ENCODE peak calls at places on chromosomes 2 and 18, in ten cellular contexts. Q is spleen; H is GM10248; U is GM20000; S is CD8-positive, alpha-beta T cell; P is H9; Z is adrenal gland; L is Caco-2; W is A549; K is Calu3. O is an unnamed sample.

GRCh38 chr18:63677490-63678225 is 16.0 kb upstream of the SERPINB3 start:
- DNase-seq in Q (no peak), H (no peak), U (no peak), S (no peak), P (no peak), Z (no peak), L (no peak), W (no peak), K (no peak), O (no peak)

GRCh38 chr2:71678874-71679273 is 225.5 kb downstream of the DYSF start:
- DNase-seq in Q (no peak), H (no peak), U (no peak), S (no peak), P (no peak), Z (no peak), L (no peak), W (no peak), K (no peak), O (no peak)

GRCh38 chr2:161952722-161953322 is 121.2 kb downstream of the DPP4 start:
- DNase-seq in Q (no peak), H (no peak), U (no peak), S (no peak), P (no peak), Z (no peak), L (no peak), W (no peak), K (no peak), O (no peak)

GRCh38 chr2:42906115-42906556 is 113.8 kb upstream of the HAAO start:
- DNase-seq in Q (no peak), H (no peak), U (no peak), S (no peak), P (no peak), Z (no peak), L (no peak), W (no peak), K (no peak), O (no peak)

GRCh38 chr18:49055787-49056186 is 105.0 kb upstream of the SMAD7 start:
- DNase-seq in Q (peak; percentile 92), H (peak; percentile 72), U (peak; percentile 57), S (peak; percentile 20), P (no peak), Z (peak; percentile 45), L (no peak), W (no peak), K (no peak), O (no peak)

GRCh38 chr2:1132328-1132964 is 181.8 kb downstream of the SNTG2 start:
- DNase-seq in Q (no peak), H (no peak), U (no peak), S (no peak), P (no peak), Z (no peak), L (no peak), W (no peak), K (no peak), O (no peak)

GRCh38 chr18:3060667-3061580 is 48.0 kb upstream of the LPIN2 start:
- DNase-seq in Q (no peak), H (peak; percentile 49), U (peak; percentile 41), S (no peak), P (no peak), Z (peak; percentile 45), L (no peak), W (no peak), K (no peak), O (no peak)

GRCh38 chr2:29920130-29920577 is 1.2 kb downstream of the ALK start:
- DNase-seq in Q (peak; percentile 74), H (peak; percentile 54), U (peak; percentile 60), S (peak; percentile 20), P (peak; percentile 90), Z (peak; percentile 64), L (peak; percentile 44), W (peak; percentile 16), K (no peak), O (no peak)

GRCh38 chr2:66753247-66754019 is 318.5 kb downstream of the MEIS1 start:
- DNase-seq in Q (no peak), H (no peak), U (no peak), S (no peak), P (no peak), Z (no peak), L (no peak), W (no peak), K (no peak), O (no peak)

GRCh38 chr2:241412144-241412543 is 56.1 kb downstream of the FARP2 start:
- DNase-seq in Q (no peak), H (no peak), U (no peak), S (no peak), P (no peak), Z (no peak), L (no peak), W (no peak), K (no peak), O (peak; percentile 75)

GRCh38 chr18:47737198-47737830 is 193.1 kb downstream of the SMAD2 start:
- DNase-seq in Q (no peak), H (no peak), U (no peak), S (no peak), P (no peak), Z (peak; percentile 6), L (no peak), W (no peak), K (no peak), O (no peak)

GRCh38 chr2:7111626-7112025 is 194.4 kb downstream of the RNF144A start:
- DNase-seq in Q (no peak), H (no peak), U (no peak), S (no peak), P (no peak), Z (no peak), L (no peak), W (no peak), K (no peak), O (no peak)

DNA sequence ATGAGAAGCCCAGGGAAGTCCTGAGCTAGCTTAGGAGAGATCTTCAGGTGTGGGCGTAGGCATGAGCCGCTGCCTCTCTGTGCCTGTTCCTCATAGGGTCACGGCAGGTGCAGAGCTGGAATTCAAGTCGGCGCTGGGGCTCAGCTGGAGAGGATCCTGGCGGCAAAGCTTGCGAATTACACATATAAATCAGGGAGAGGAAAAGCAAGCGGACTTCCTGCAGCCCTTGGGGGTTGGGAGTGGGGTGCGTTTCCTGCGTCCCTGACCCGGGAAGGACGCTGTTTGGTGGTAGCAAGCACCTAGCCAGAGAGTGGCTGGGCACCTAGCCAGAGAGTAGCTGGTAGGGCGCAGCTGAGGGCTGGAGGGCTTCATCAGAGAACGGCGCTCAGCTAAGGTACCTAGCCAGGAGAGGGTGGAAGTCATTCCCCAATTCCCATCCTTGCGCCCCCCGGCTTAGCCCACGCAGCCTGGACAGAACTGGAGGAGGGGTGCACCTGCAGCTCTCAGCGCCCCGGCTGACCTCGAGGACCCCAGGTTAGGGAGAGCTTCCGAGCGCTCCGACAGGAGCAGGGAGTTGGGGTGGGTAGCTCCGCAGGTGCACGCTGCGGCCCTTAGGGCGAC is 459 bp upstream of the EFR3B start:
- DNase-seq in Q (peak; percentile 89), H (no peak), U (peak; percentile 37), S (no peak), P (peak; percentile 89), Z (peak; percentile 71), L (peak; percentile 87), W (peak; percentile 92), K (peak; percentile 74), O (peak; percentile 53)
- TF ChIP-seq CTCF in Q (no peak), H (no peak), U (no peak), S (no peak), P (peak; percentile 59), Z (peak; percentile 19), L (peak; percentile 46), W (peak; percentile 15), K (no peak), O (no peak)

DNA sequence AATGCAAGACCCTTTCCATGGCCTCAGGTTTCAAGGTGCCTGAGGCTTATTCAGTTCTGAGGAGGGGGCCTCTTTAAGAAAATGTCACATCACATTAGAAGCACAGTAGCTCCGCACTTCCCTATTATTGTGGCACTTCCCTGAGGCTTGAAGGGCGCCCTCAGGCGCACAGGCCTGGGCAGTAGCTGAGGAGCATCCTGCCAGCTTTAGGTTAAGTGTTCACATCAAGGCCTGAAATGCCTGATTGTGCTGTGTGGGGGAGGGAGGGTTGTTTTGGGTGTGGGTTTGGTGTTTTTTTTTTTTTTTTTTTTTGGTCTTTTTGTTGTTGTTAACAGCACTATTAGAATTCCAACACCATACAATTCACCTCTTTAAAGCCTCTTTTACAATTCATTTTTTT is 107.9 kb downstream of the CABLES1 start:
- DNase-seq in Q (no peak), H (no peak), U (no peak), S (no peak), P (peak; percentile 62), Z (no peak), L (no peak), W (no peak), K (no peak), O (no peak)
- TF ChIP-seq CTCF in Q (no peak), H (no peak), U (peak; percentile 39), S (no peak), P (peak; percentile 43), Z (no peak), L (no peak), W (no peak), K (no peak), O (peak; percentile 17)

GRCh38 chr18:54774971-54775665 is 53.2 kb upstream of the RAB27B start:
- DNase-seq in Q (no peak), H (no peak), U (no peak), S (no peak), P (no peak), Z (no peak), L (no peak), W (no peak), K (no peak), O (no peak)

GRCh38 chr18:54774423-54774822 is 53.9 kb upstream of the RAB27B start:
- DNase-seq in Q (no peak), H (no peak), U (no peak), S (no peak), P (no peak), Z (no peak), L (no peak), W (no peak), K (no peak), O (no peak)

GRCh38 chr18:54776282-54776977 is 51.8 kb upstream of the RAB27B start:
- DNase-seq in Q (no peak), H (no peak), U (peak; percentile 10), S (no peak), P (no peak), Z (no peak), L (no peak), W (peak; percentile 57), K (peak; percentile 81), O (no peak)

GRCh38 chr18:54777118-54777791 is 51.0 kb upstream of the RAB27B start:
- DNase-seq in Q (no peak), H (no peak), U (no peak), S (no peak), P (no peak), Z (no peak), L (no peak), W (no peak), K (no peak), O (no peak)

GRCh38 chr18:54775686-54776085 is 52.6 kb upstream of the RAB27B start:
- DNase-seq in Q (no peak), H (no peak), U (no peak), S (no peak), P (no peak), Z (no peak), L (no peak), W (peak; percentile 62), K (peak; percentile 73), O (no peak)
- TF ChIP-seq CTCF in Q (no peak), H (no peak), U (no peak), S (no peak), P (peak; percentile 37), Z (no peak), L (no peak), W (peak; percentile 11), K (peak; percentile 70), O (no peak)

DNA sequence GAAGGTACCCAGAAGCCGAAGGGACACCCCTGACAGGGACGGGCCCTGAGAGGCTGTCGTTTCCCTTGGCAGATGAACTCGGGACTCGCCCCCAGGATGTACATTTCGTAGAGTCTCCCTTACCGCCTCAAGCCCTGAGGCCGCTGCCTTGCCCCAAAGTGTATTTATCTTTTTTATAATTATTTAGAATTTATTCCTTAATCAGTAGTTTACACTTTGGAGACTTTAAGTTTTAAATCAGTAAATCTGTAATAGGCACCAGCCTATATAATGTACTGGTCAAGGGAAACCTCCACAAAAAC is 718 bp downstream of the VRK2 start:
- DNase-seq in Q (no peak), H (no peak), U (peak; percentile 64), S (no peak), P (no peak), Z (no peak), L (no peak), W (peak; percentile 33), K (no peak), O (no peak)
- TF ChIP-seq CTCF in Q (no peak), H (no peak), U (no peak), S (no peak), P (no peak), Z (no peak), L (no peak), W (no peak), K (no peak), O (no peak)

O was measured in LNCaP clone FGC.